ENCODE peak calls at places on chromosomes 6 and 20, in eight cellular contexts. C is mammary epithelial cell, N is AG04450, M is lung, X is breast epithelium, U is heart right ventricle, P is tibial artery, F is psoas muscle. D is an unnamed sample.

GRCh38 chr20:15642676-15643075 is 930.6 kb downstream of the KIF16B start:
- DNase-seq in U (no peak), M (no peak), N (no peak), X (no peak), C (no peak), F (no peak), P (no peak), D (no peak)

GRCh38 chr6:119856136-119856535 is 506.6 kb upstream of the MAN1A1 start:
- DNase-seq in U (no peak), C (peak; percentile 14), P (no peak), F (no peak), M (no peak), X (no peak), N (no peak), D (no peak)

GRCh38 chr6:38459291-38459690 is 180.4 kb downstream of the BTBD9 start:
- DNase-seq in P (no peak), X (no peak), U (no peak), N (peak; percentile 23), M (no peak), C (peak; percentile 2), F (no peak), D (no peak)

GRCh38 chr6:144347447-144347758 is 62.3 kb downstream of the UTRN start:
- DNase-seq in C (no peak), M (no peak), U (no peak), F (no peak), P (no peak), N (no peak), X (no peak), D (no peak)

GRCh38 chr20:50724851-50725721 is 6.3 kb upstream of the PARD6B start:
- DNase-seq in C (peak; percentile 98), F (peak; percentile 89), X (peak; percentile 89), P (peak; percentile 89), N (peak; percentile 90), U (peak; percentile 59), M (peak; percentile 73), D (peak; percentile 95)

GRCh38 chr20:64031822-64032314 is 4.1 kb upstream of the C20orf204 start:
- DNase-seq in X (no peak), N (no peak), P (no peak), C (no peak), F (no peak), M (no peak), U (no peak), D (no peak)

GRCh38 chr6:37840940-37841300 is 21.4 kb downstream of the ZFAND3 start:
- DNase-seq in U (no peak), X (no peak), P (no peak), N (no peak), C (no peak), F (no peak), M (no peak), D (no peak)

GRCh38 chr20:50645253-50646068 is 45.9 kb downstream of the RIPOR3 start:
- DNase-seq in C (peak; percentile 95), M (peak; percentile 83), P (peak; percentile 79), N (peak; percentile 100), U (peak; percentile 81), X (peak; percentile 93), F (peak; percentile 89), D (no peak)

GRCh38 chr6:128491643-128492206 is 28.7 kb downstream of the PTPRK start:
- DNase-seq in P (no peak), M (no peak), C (peak; percentile 64), X (peak; percentile 35), U (no peak), F (no peak), N (no peak), D (no peak)

GRCh38 chr20:57514273-57514751 is 10.6 kb downstream of the CTCFL start:
- DNase-seq in C (peak; percentile 57), M (peak; percentile 65), F (peak; percentile 63), N (peak; percentile 44), P (peak; percentile 81), U (peak; percentile 31), X (peak; percentile 62), D (no peak)

GRCh38 chr6:74574794-74575193 is 631.1 kb downstream of the COL12A1 start:
- DNase-seq in U (no peak), C (no peak), X (no peak), P (no peak), F (no peak), M (no peak), N (no peak), D (no peak)

GRCh38 chr6:158383542-158383941 is 71.3 kb downstream of the TULP4 start:
- DNase-seq in M (no peak), C (no peak), X (no peak), U (no peak), P (no peak), N (no peak), F (no peak), D (no peak)

GRCh38 chr6:16918586-16918985 is 157.3 kb upstream of the ATXN1 start:
- DNase-seq in F (no peak), X (no peak), P (no peak), N (no peak), C (no peak), M (no peak), U (no peak), D (no peak)

GRCh38 chr6:73369563-73369962 is at the start of gene OOEP:
- DNase-seq in P (no peak), M (no peak), U (no peak), F (no peak), C (no peak), X (no peak), N (no peak), D (no peak)

GRCh38 chr6:170345662-170346061 is 39.1 kb downstream of the FAM120B start:
- DNase-seq in M (no peak), P (no peak), N (no peak), U (no peak), C (peak; percentile 11), X (no peak), F (no peak), D (no peak)

GRCh38 chr6:170347975-170348374 is 41.4 kb downstream of the FAM120B start:
- DNase-seq in F (no peak), P (no peak), U (no peak), M (no peak), C (no peak), X (no peak), N (no peak), D (no peak)

GRCh38 chr6:170344631-170345576 is 38.3 kb downstream of the FAM120B start:
- DNase-seq in P (no peak), C (peak; percentile 72), N (no peak), F (no peak), U (no peak), X (no peak), M (no peak), D (no peak)

GRCh38 chr6:170347091-170347490 is 40.5 kb downstream of the FAM120B start:
- DNase-seq in U (no peak), M (no peak), X (no peak), C (peak; percentile 68), F (no peak), P (no peak), N (no peak), D (no peak)

GRCh38 chr6:170346649-170347048 is 40.1 kb downstream of the FAM120B start:
- DNase-seq in P (no peak), X (no peak), N (no peak), U (no peak), M (no peak), C (no peak), F (no peak), D (no peak)
- H3K27ac ChIP-seq in P (no peak overlapping the region), X (no peak overlapping the region), N (no peak overlapping the region), U (peak overlapping the region; percentile 63), M (no peak overlapping the region), C (no peak overlapping the region), F (no peak overlapping the region), D (no peak overlapping the region)

GRCh38 chr20:22322513-22322912 is 261.9 kb downstream of the FOXA2 start:
- DNase-seq in M (no peak), C (no peak), U (no peak), P (no peak), F (no peak), N (no peak), X (no peak), D (no peak)

GRCh38 chr20:22315771-22316170 is 268.6 kb downstream of the FOXA2 start:
- DNase-seq in M (no peak), X (no peak), U (no peak), C (no peak), N (no peak), P (no peak), F (no peak), D (no peak)

GRCh38 chr20:22321191-22321590 is 263.2 kb downstream of the FOXA2 start:
- DNase-seq in F (no peak), M (no peak), P (no peak), X (no peak), C (no peak), U (no peak), N (no peak), D (no peak)

GRCh38 chr20:22320245-22320915 is 264.0 kb downstream of the FOXA2 start:
- DNase-seq in P (no peak), C (peak; percentile 65), M (no peak), F (no peak), X (no peak), N (no peak), U (no peak), D (no peak)
- TF ChIP-seq CTCF in P (no peak), C (no peak), M (no peak), F (no peak), X (no peak), N (no peak), U (no peak), D (no peak)

GRCh38 chr20:48620486-48621255 is 207.1 kb downstream of the PREX1 start:
- DNase-seq in P (peak; percentile 72), X (peak; percentile 89), C (peak; percentile 80), N (no peak), M (peak; percentile 84), U (peak; percentile 90), F (peak; percentile 89), D (peak; percentile 85)
- H3K4me3 ChIP-seq in P (peak overlapping the region; percentile 21), X (peak overlapping the region; percentile 44), C (peak overlapping the region; percentile 31), N (peak overlapping the region; percentile 42), M (no peak overlapping the region), U (peak overlapping the region; percentile 30), F (peak overlapping the region; percentile 38), D (peak overlapping the region; percentile 57)

GRCh38 chr20:52167232-52167840 is 24.2 kb downstream of the ZFP64 start:
- DNase-seq in M (no peak), U (no peak), X (no peak), N (no peak), P (no peak), F (no peak), C (no peak), D (no peak)

GRCh38 chr20:52172392-52173047 is 19.1 kb downstream of the ZFP64 start:
- DNase-seq in M (no peak), X (no peak), N (no peak), U (no peak), P (no peak), F (no peak), C (no peak), D (no peak)

GRCh38 chr20:52166150-52166549 is 25.4 kb downstream of the ZFP64 start:
- DNase-seq in P (no peak), M (no peak), C (no peak), U (no peak), X (no peak), F (no peak), N (no peak), D (no peak)

GRCh38 chr20:52171025-52171424 is 20.6 kb downstream of the ZFP64 start:
- DNase-seq in M (no peak), N (no peak), U (no peak), X (no peak), F (no peak), P (no peak), C (no peak), D (no peak)

DNA sequence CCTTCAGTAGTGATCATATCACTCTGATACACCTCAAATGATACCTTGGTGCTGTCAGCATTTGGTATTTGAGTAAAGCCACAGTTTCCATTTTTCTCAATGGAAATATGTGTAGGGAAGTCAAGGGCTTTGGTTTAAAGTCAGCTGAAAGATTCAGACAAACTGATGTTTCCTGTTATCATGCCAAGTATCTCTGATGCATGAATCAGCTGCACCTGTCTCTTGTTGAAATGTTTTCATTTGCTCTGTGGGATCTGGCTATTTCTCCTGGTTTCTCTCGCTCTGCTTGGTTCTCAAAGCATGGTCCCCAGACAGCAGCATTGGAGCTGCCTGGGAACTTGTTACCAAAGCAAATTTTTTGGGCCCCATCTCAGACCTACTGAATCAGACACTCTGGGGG is 23.5 kb downstream of the ZFP64 start:
- DNase-seq in X (no peak), F (no peak), U (no peak), C (no peak), P (no peak), N (no peak), M (no peak), D (no peak)
- H3K27ac ChIP-seq in X (no peak overlapping the region), F (no peak overlapping the region), U (no peak overlapping the region), C (no peak overlapping the region), P (no peak overlapping the region), N (no peak overlapping the region), M (no peak overlapping the region), D (no peak overlapping the region)

D was measured in coronary artery.